ENCODE peak calls at places on chromosomes 4 and X, in five cellular contexts. One of them, this sample, is unnamed.

GRCh38 chr4:127143460-127144190 is 489.1 kb upstream of the INTU start:
- DNase-seq in H1: no peak
- DNase-seq in HepG2: no peak
- DNase-seq in K562: no peak
- DNase-seq in SK-N-SH: no peak
- DNase-seq in this sample: no peak

GRCh38 chr4:81039351-81040174 is 9.1 kb downstream of the BMP3 start:
- DNase-seq in SK-N-SH: no peak
- DNase-seq in H1: no peak
- DNase-seq in K562: no peak
- DNase-seq in HepG2: no peak
- DNase-seq in this sample: peak

GRCh38 chr4:8200302-8200975 is 1.3 kb downstream of the SH3TC1 start:
- DNase-seq in K562: peak
- DNase-seq in SK-N-SH: no peak
- DNase-seq in H1: no peak
- DNase-seq in HepG2: no peak
- DNase-seq in this sample: no peak

GRCh38 chr4:8176547-8177399 is 18.2 kb upstream of the ABLIM2 start:
- DNase-seq in SK-N-SH: peak
- DNase-seq in H1: peak
- DNase-seq in K562: peak
- DNase-seq in HepG2: peak
- DNase-seq in this sample: peak

GRCh38 chr4:7306986-7307385 is 114.6 kb downstream of the SORCS2 start:
- DNase-seq in SK-N-SH: no peak
- DNase-seq in HepG2: no peak
- DNase-seq in H1: no peak
- DNase-seq in K562: no peak
- DNase-seq in this sample: no peak

GRCh38 chrX:132671229-132671641 is 182.4 kb upstream of the MBNL3 start:
- DNase-seq in SK-N-SH: no peak
- DNase-seq in K562: no peak
- DNase-seq in H1: peak
- DNase-seq in HepG2: no peak
- DNase-seq in this sample: no peak

GRCh38 chrX:30275498-30275897 is 28.6 kb downstream of the MAGEB1 start:
- DNase-seq in HepG2: no peak
- DNase-seq in SK-N-SH: no peak
- DNase-seq in H1: no peak
- DNase-seq in K562: no peak
- DNase-seq in this sample: no peak

GRCh38 chr4:144644368-144645101 is 1.4 kb upstream of the HHIP start:
- DNase-seq in K562: no peak
- DNase-seq in H1: no peak
- DNase-seq in HepG2: no peak
- DNase-seq in SK-N-SH: no peak
- DNase-seq in this sample: no peak

GRCh38 chrX:10576777-10577444 is 43.5 kb downstream of the MID1 start:
- DNase-seq in H1: no peak
- DNase-seq in SK-N-SH: no peak
- DNase-seq in HepG2: no peak
- DNase-seq in K562: no peak
- DNase-seq in this sample: no peak

GRCh38 chr4:7763788-7764187 is 175.9 kb downstream of the AFAP1 start:
- DNase-seq in SK-N-SH: no peak
- DNase-seq in K562: no peak
- DNase-seq in H1: no peak
- DNase-seq in HepG2: no peak
- DNase-seq in this sample: no peak

GRCh38 chr4:76200771-76201224 is 12.8 kb downstream of the SCARB2 start:
- DNase-seq in H1: no peak
- DNase-seq in HepG2: peak
- DNase-seq in SK-N-SH: no peak
- DNase-seq in K562: no peak
- DNase-seq in this sample: no peak

GRCh38 chr4:76197001-76197743 is 16.5 kb downstream of the SCARB2 start:
- DNase-seq in SK-N-SH: no peak
- DNase-seq in HepG2: no peak
- DNase-seq in K562: no peak
- DNase-seq in H1: no peak
- DNase-seq in this sample: no peak

GRCh38 chr4:76199664-76200211 is 13.9 kb downstream of the SCARB2 start:
- DNase-seq in K562: no peak
- DNase-seq in H1: no peak
- DNase-seq in HepG2: no peak
- DNase-seq in SK-N-SH: no peak
- DNase-seq in this sample: no peak

GRCh38 chr4:76197971-76198410 is 15.6 kb downstream of the SCARB2 start:
- DNase-seq in H1: no peak
- DNase-seq in HepG2: no peak
- DNase-seq in SK-N-SH: peak
- DNase-seq in K562: no peak
- DNase-seq in this sample: peak

GRCh38 chr4:76198411-76199237 is 15.0 kb downstream of the SCARB2 start:
- DNase-seq in SK-N-SH: peak
- DNase-seq in HepG2: no peak
- DNase-seq in K562: peak
- DNase-seq in H1: no peak
- DNase-seq in this sample: peak
- TF ChIP-seq GABPA in SK-N-SH: no peak
- TF ChIP-seq GABPA in HepG2: no peak
- TF ChIP-seq GABPA in K562: no peak
- TF ChIP-seq GABPA in H1: no peak
- TF ChIP-seq GABPA in this sample: peak

DNA sequence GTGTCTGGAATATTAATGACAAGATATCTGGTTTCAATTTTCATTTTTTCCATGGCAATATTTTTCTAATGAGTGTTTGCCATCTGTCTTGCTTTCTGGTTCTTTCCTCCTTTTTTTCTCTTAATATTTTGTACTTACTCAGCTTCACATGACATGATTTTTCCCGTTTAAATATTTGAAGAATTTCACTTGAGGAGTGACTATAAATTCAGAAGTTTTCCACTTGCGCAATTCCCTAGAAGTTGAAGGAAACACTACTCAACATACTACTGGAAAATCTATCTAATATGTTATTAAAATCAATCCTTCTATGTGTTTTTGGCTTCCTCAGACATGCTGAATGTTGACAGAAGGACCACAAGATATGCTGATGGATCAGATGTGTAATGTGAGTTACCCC is 36.8 kb upstream of the BANK1 start:
- DNase-seq in K562: no peak
- DNase-seq in HepG2: no peak
- DNase-seq in SK-N-SH: no peak
- DNase-seq in H1: no peak
- DNase-seq in this sample: no peak
- TF ChIP-seq GABPA in K562: no peak
- TF ChIP-seq GABPA in HepG2: no peak
- TF ChIP-seq GABPA in SK-N-SH: no peak
- TF ChIP-seq GABPA in H1: no peak
- TF ChIP-seq GABPA in this sample: no peak

GRCh38 chr4:37634180-37634579 is 52.0 kb downstream of the RELL1 start:
- DNase-seq in HepG2: no peak
- DNase-seq in SK-N-SH: no peak
- DNase-seq in K562: no peak
- DNase-seq in H1: no peak
- DNase-seq in this sample: no peak
- TF ChIP-seq GABPA in HepG2: no peak
- TF ChIP-seq GABPA in SK-N-SH: no peak
- TF ChIP-seq GABPA in K562: no peak
- TF ChIP-seq GABPA in H1: no peak
- TF ChIP-seq GABPA in this sample: no peak

GRCh38 chrX:78527263-78527662 is 131.9 kb downstream of the RTL3 start:
- DNase-seq in K562: no peak
- DNase-seq in SK-N-SH: no peak
- DNase-seq in HepG2: no peak
- DNase-seq in H1: no peak
- DNase-seq in this sample: no peak
- TF ChIP-seq GABPA in K562: no peak
- TF ChIP-seq GABPA in SK-N-SH: no peak
- TF ChIP-seq GABPA in HepG2: no peak
- TF ChIP-seq GABPA in H1: no peak
- TF ChIP-seq GABPA in this sample: no peak

This sample was measured in HL-60.